ENCODE peak calls at places on chromosomes 6 and 20, in ten cellular contexts. U, L, Z, X, N, R, I, W, Y and K are unnamed samples.

GRCh38 chr20:36950432-36951197 is 893 bp downstream of the SAMHD1 start:
- DNase-seq in U (peak; percentile 67), L (no peak), Z (peak; percentile 20), X (peak; percentile 38), N (peak; percentile 45), R (peak; percentile 38), I (no peak), W (peak; percentile 14), Y (no peak), K (no peak)

GRCh38 chr20:46954490-46955038 is 59.9 kb downstream of the EYA2 start:
- DNase-seq in U (peak; percentile 93), L (peak; percentile 28), Z (no peak), X (peak; percentile 86), N (no peak), R (no peak), I (no peak), W (no peak), Y (no peak), K (no peak)

GRCh38 chr20:53890434-53891305 is 179.7 kb downstream of the BCAS1 start:
- DNase-seq in U (peak; percentile 67), L (no peak), Z (no peak), X (no peak), N (no peak), R (no peak), I (no peak), W (no peak), Y (no peak), K (no peak)

GRCh38 chr6:16760536-16761468 is at the start of gene ATXN1:
- DNase-seq in U (peak; percentile 73), L (peak; percentile 76), Z (peak; percentile 57), X (peak; percentile 18), N (peak; percentile 84), R (peak; percentile 72), I (peak; percentile 34), W (peak; percentile 54), Y (peak; percentile 81), K (no peak)

GRCh38 chr6:105326838-105327745 is 75.8 kb downstream of the PREP start:
- DNase-seq in U (peak; percentile 89), L (no peak), Z (no peak), X (no peak), N (peak; percentile 30), R (peak; percentile 15), I (no peak), W (no peak), Y (no peak), K (no peak)

GRCh38 chr6:2186516-2186915 is 58.9 kb downstream of the GMDS start:
- DNase-seq in U (no peak), L (no peak), Z (no peak), X (no peak), N (no peak), R (no peak), I (no peak), W (no peak), Y (no peak), K (no peak)

GRCh38 chr6:168155821-168156741 is 77.1 kb upstream of the FRMD1 start:
- DNase-seq in U (no peak), L (no peak), Z (no peak), X (no peak), N (no peak), R (no peak), I (no peak), W (no peak), Y (no peak), K (no peak)

GRCh38 chr6:25788305-25788922 is 33.9 kb downstream of the SLC17A4 start:
- DNase-seq in U (peak; percentile 67), L (peak; percentile 45), Z (no peak), X (peak; percentile 8), N (peak; percentile 79), R (peak; percentile 70), I (peak; percentile 16), W (no peak), Y (no peak), K (no peak)

GRCh38 chr6:107712523-107713213 is 111.4 kb downstream of the SCML4 start:
- DNase-seq in U (peak; percentile 54), L (no peak), Z (no peak), X (no peak), N (no peak), R (no peak), I (no peak), W (no peak), Y (no peak), K (no peak)

GRCh38 chr6:14711056-14711703 is 534.7 kb upstream of the JARID2 start:
- DNase-seq in U (peak; percentile 93), L (no peak), Z (no peak), X (peak; percentile 19), N (peak; percentile 56), R (no peak), I (no peak), W (no peak), Y (no peak), K (no peak)

GRCh38 chr6:144415835-144416237 is 130.7 kb downstream of the UTRN start:
- DNase-seq in U (peak; percentile 89), L (no peak), Z (no peak), X (no peak), N (no peak), R (no peak), I (no peak), W (no peak), Y (no peak), K (no peak)

GRCh38 chr20:11249239-11249638 is 575.4 kb upstream of the JAG1 start:
- DNase-seq in U (no peak), L (no peak), Z (no peak), X (no peak), N (no peak), R (no peak), I (no peak), W (no peak), Y (no peak), K (no peak)

GRCh38 chr20:47677314-47678129 is 107.8 kb downstream of the SULF2 start:
- DNase-seq in U (peak; percentile 46), L (no peak), Z (peak; percentile 38), X (peak; percentile 59), N (peak; percentile 47), R (peak; percentile 76), I (peak; percentile 38), W (peak; percentile 29), Y (peak; percentile 77), K (no peak)

GRCh38 chr20:1397710-1398109 is 4.9 kb upstream of the FKBP1A start:
- DNase-seq in U (peak; percentile 47), L (no peak), Z (no peak), X (no peak), N (no peak), R (no peak), I (no peak), W (no peak), Y (no peak), K (no peak)
- TF ChIP-seq CTCF in U (no peak), L (peak; percentile 31), Z (peak; percentile 58), X (peak; percentile 11), N (peak; percentile 33), R (no peak), I (no peak), W (no peak), Y (peak; percentile 30), K (peak; percentile 57)

GRCh38 chr6:5398530-5398929 is 137.2 kb downstream of the FARS2 start:
- DNase-seq in U (peak; percentile 50), L (no peak), Z (no peak), X (peak; percentile 2), N (no peak), R (no peak), I (no peak), W (no peak), Y (no peak), K (no peak)
- TF ChIP-seq CTCF in U (peak; percentile 51), L (peak; percentile 29), Z (peak; percentile 61), X (peak; percentile 29), N (peak; percentile 35), R (peak; percentile 18), I (peak; percentile 76), W (peak; percentile 64), Y (peak; percentile 53), K (peak; percentile 78)

GRCh38 chr6:34508425-34508824 is 42.5 kb downstream of the PACSIN1 start:
- DNase-seq in U (peak; percentile 45), L (no peak), Z (no peak), X (no peak), N (no peak), R (no peak), I (no peak), W (no peak), Y (no peak), K (no peak)
- TF ChIP-seq CTCF in U (no peak), L (no peak), Z (no peak), X (no peak), N (no peak), R (no peak), I (no peak), W (peak; percentile 45), Y (no peak), K (peak; percentile 56)

GRCh38 chr6:86017236-86017635 is 374.6 kb upstream of the SYNCRIP start:
- DNase-seq in U (no peak), L (no peak), Z (no peak), X (no peak), N (no peak), R (no peak), I (no peak), W (no peak), Y (no peak), K (no peak)
- TF ChIP-seq CTCF in U (no peak), L (no peak), Z (no peak), X (no peak), N (no peak), R (no peak), I (no peak), W (no peak), Y (no peak), K (no peak)

GRCh38 chr20:62025394-62025793 is 40.3 kb downstream of the TAF4 start:
- DNase-seq in U (peak; percentile 52), L (no peak), Z (no peak), X (no peak), N (no peak), R (no peak), I (no peak), W (no peak), Y (no peak), K (no peak)

GRCh38 chr20:62026564-62026856 is 39.2 kb downstream of the TAF4 start:
- DNase-seq in U (no peak), L (no peak), Z (no peak), X (no peak), N (no peak), R (no peak), I (no peak), W (no peak), Y (no peak), K (no peak)

GRCh38 chr20:62027698-62028321 is 37.9 kb downstream of the TAF4 start:
- DNase-seq in U (no peak), L (no peak), Z (no peak), X (no peak), N (no peak), R (no peak), I (no peak), W (no peak), Y (no peak), K (no peak)

GRCh38 chr20:62027116-62027515 is 38.6 kb downstream of the TAF4 start:
- DNase-seq in U (peak; percentile 40), L (no peak), Z (no peak), X (no peak), N (no peak), R (no peak), I (no peak), W (no peak), Y (no peak), K (no peak)

GRCh38 chr20:62025832-62026563 is 39.7 kb downstream of the TAF4 start:
- DNase-seq in U (peak; percentile 89), L (peak; percentile 22), Z (no peak), X (no peak), N (peak; percentile 69), R (peak; percentile 58), I (no peak), W (no peak), Y (no peak), K (no peak)
- TF ChIP-seq CTCF in U (peak; percentile 92), L (peak; percentile 39), Z (peak; percentile 74), X (no peak), N (peak; percentile 74), R (peak; percentile 39), I (peak; percentile 57), W (peak; percentile 46), Y (peak; percentile 52), K (peak; percentile 83)